ENCODE peak calls at places on chromosome 21, in six cellular contexts. E is mesendoderm, V is IMR-90, X is H9, Y is mesenchymal stem cell, O is H1. R is an unnamed sample.

GRCh38 chr21:35102488-35103407 is 53.6 kb upstream of the RUNX1 start:
- DNase-seq in E (no peak), V (peak), X (no peak), Y (peak), O (no peak), R (no peak)

GRCh38 chr21:30206551-30207251 is 9.2 kb downstream of the CLDN8 start:
- DNase-seq in E (peak), V (no peak), X (no peak), Y (peak), O (no peak), R (no peak)

GRCh38 chr21:38478782-38479181 is 19.5 kb downstream of the ERG start:
- DNase-seq in E (no peak), V (peak), X (no peak), Y (peak), O (no peak), R (no peak)

GRCh38 chr21:41431788-41432548 is 5.9 kb downstream of the MX1 start:
- DNase-seq in E (no peak), V (no peak), X (peak), Y (no peak), O (no peak), R (no peak)

GRCh38 chr21:41465176-41465781 is 39.2 kb downstream of the MX1 start:
- DNase-seq in E (no peak), V (no peak), X (no peak), Y (no peak), O (no peak), R (no peak)

GRCh38 chr21:17699524-17700189 is 87.0 kb upstream of the BTG3 start:
- DNase-seq in E (no peak), V (no peak), X (no peak), Y (no peak), O (no peak), R (no peak)

GRCh38 chr21:27807596-27807995 is 840.7 kb upstream of the ADAMTS5 start:
- DNase-seq in E (no peak), V (peak), X (no peak), Y (peak), O (no peak), R (no peak)

GRCh38 chr21:39175154-39175553 is 8.1 kb downstream of the PSMG1 start:
- DNase-seq in E (no peak), V (peak), X (no peak), Y (peak), O (no peak), R (no peak)

GRCh38 chr21:39681845-39682244 is 63.1 kb upstream of the IGSF5 start:
- DNase-seq in E (no peak), V (peak), X (no peak), Y (peak), O (no peak), R (no peak)

GRCh38 chr21:35153671-35154070 is 104.6 kb upstream of the RUNX1 start:
- DNase-seq in E (no peak), V (no peak), X (no peak), Y (no peak), O (no peak), R (no peak)

GRCh38 chr21:34915364-34915834 is 133.7 kb downstream of the RUNX1 start:
- DNase-seq in E (peak), V (peak), X (no peak), Y (peak), O (no peak), R (no peak)

GRCh38 chr21:17607684-17608083 is 5.0 kb downstream of the BTG3 start:
- DNase-seq in E (no peak), V (no peak), X (no peak), Y (no peak), O (no peak), R (no peak)

GRCh38 chr21:41369915-41370839 is 8.3 kb downstream of the MX2 start:
- DNase-seq in E (peak), V (no peak), X (no peak), Y (peak), O (no peak), R (no peak)

GRCh38 chr21:34061983-34062382 is 11.4 kb upstream of the MRPS6 start:
- DNase-seq in E (peak), V (no peak), X (no peak), Y (no peak), O (no peak), R (no peak)

GRCh38 chr21:28325618-28326017 is 667.1 kb downstream of the LTN1 start:
- DNase-seq in E (peak), V (no peak), X (peak), Y (no peak), O (peak), R (no peak)

GRCh38 chr21:28473530-28474225 is 519.0 kb downstream of the LTN1 start:
- DNase-seq in E (no peak), V (peak), X (no peak), Y (no peak), O (no peak), R (no peak)

GRCh38 chr21:38930838-38931237 is 125.1 kb downstream of the ETS2 start:
- DNase-seq in E (no peak), V (peak), X (no peak), Y (peak), O (no peak), R (no peak)

GRCh38 chr21:36260802-36261201 is 59.2 kb upstream of the MORC3 start:
- DNase-seq in E (no peak), V (no peak), X (no peak), Y (no peak), O (no peak), R (no peak)
- H3K27ac ChIP-seq in E (no peak), V (no peak), X (no peak), Y (no peak), O (no peak), R (no peak)

DNA sequence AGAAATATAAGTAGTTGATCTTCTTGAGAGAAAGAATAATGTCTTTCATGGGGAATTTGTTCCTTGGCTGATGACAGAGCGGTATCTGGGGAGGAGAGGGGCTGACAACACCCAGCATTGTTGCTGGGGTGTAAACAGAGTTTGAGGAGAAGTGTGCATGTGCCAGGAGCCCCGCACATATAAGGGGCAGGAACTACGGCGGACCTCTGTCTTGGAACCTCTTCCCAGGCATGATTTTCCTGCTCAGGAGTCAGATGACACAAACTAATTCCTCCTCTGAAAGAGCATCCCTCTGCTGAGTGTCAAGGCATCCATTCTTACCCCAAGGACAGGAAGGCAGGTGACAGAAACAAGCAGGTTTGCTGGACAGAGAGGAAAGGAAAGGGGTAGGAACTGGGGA is 119.1 kb downstream of the TPTE start:
- DNase-seq in E (no peak), V (no peak), X (no peak), Y (no peak), O (no peak), R (no peak)
- H2BK15ac ChIP-seq in E (no peak), V (no peak), X (no peak), Y (no peak), O (no peak), R (no peak)

GRCh38 chr21:45542242-45542666 is at the start of gene SLC19A1:
- DNase-seq in E (peak), V (peak), X (peak), Y (peak), O (no peak), R (peak)
- H2BK5ac ChIP-seq in E (no peak), V (peak), X (no peak), Y (no peak), O (no peak), R (peak)

GRCh38 chr21:26041441-26042180 is 129.0 kb downstream of the APP start:
- DNase-seq in E (no peak), V (peak), X (no peak), Y (no peak), O (no peak), R (no peak)

GRCh38 chr21:26043891-26044290 is 126.7 kb downstream of the APP start:
- DNase-seq in E (no peak), V (no peak), X (no peak), Y (no peak), O (no peak), R (no peak)

GRCh38 chr21:26047279-26047967 is 123.1 kb downstream of the APP start:
- DNase-seq in E (no peak), V (no peak), X (no peak), Y (no peak), O (no peak), R (no peak)

DNA sequence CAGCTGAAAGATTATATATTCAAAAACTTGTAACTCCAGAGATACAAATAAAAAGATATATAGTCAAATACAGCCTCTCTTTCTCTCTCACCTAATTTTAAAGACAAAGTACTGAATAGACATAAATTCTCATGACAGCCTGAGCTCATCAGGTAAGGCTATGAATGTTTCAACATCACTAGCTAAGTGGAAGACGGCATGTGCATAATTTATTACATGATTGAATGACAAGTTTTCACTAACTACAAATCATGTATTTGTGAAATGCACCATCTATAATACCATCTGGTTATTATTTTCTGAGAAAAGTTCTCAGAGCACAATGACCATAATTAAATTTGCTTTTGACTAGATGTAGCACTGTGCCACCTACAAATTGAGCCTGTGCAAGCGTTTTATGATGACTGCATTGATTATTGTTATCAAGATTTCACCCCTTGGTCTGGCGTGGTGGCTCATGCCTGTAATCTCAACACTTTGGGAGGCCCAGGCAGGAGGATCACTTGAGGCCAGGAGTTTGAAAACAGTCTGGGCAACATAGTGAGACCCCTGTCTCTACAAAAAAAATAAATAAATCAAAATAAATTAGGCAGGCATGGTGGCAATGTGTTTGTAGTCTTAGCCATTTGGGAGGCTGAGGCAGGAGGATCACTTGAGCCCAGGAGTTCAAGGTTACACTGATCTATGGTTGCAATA is 128.2 kb downstream of the APP start:
- DNase-seq in E (no peak), V (no peak), X (no peak), Y (no peak), O (no peak), R (no peak)
- H3K27ac ChIP-seq in E (no peak), V (no peak), X (no peak), Y (no peak), O (no peak), R (no peak)

DNA sequence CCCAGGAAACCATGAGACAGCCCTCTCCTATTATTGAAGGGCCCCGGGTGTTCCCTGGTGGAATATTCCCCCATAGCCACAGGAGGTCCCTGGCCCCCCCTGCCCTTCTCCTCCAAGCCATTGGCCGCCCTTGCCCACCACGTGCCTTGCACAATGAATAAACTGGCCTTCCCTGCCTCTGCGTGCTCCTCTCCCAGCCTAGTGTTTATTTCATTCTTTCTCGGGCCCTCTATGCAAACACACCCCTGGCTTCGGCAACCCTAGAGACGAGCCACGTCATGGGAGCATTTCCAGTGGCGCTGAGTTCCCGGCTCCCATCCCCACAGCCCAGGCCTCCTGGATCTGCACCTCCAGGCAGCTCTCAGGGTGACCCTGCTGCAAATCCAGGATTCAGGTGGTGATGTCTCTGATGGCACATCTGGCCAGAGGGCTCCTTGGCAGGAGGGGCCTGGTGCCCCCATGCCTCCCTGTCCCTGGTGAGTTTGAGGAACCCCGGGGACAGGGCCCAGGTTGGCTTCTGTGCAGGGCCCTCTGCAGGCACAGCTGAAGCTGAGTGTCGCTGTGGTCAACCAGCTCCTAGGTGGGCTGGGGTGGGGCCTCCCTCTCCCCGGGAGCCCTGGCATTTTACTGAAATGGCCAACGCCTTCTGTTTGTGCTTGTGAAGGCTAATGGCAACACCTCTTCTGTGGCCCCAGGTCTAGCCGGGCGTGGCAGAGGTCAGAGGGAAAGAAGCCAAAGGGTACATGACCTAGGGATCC is 6.2 kb downstream of the KRTAP10-12 start:
- DNase-seq in E (no peak), V (peak), X (no peak), Y (no peak), O (no peak), R (no peak)
- H2BK15ac ChIP-seq in E (no peak), V (no peak), X (peak), Y (no peak), O (peak), R (peak)

GRCh38 chr21:31804008-31804394 is 68.8 kb upstream of the HUNK start:
- DNase-seq in E (no peak), V (no peak), X (no peak), Y (no peak), O (no peak), R (no peak)

GRCh38 chr21:31802331-31802730 is 70.4 kb upstream of the SCAF4 start:
- DNase-seq in E (peak), V (no peak), X (no peak), Y (no peak), O (no peak), R (no peak)

GRCh38 chr21:31803039-31804007 is 69.5 kb upstream of the HUNK start:
- DNase-seq in E (no peak), V (no peak), X (no peak), Y (no peak), O (no peak), R (no peak)

GRCh38 chr21:31798842-31799691 is 67.1 kb upstream of the SCAF4 start:
- DNase-seq in E (no peak), V (peak), X (no peak), Y (no peak), O (no peak), R (no peak)

GRCh38 chr21:31801551-31802234 is 69.8 kb upstream of the SCAF4 start:
- DNase-seq in E (no peak), V (no peak), X (no peak), Y (no peak), O (no peak), R (no peak)
- H2BK5ac ChIP-seq in E (no peak), V (no peak), X (no peak), Y (no peak), O (no peak), R (no peak)

DNA sequence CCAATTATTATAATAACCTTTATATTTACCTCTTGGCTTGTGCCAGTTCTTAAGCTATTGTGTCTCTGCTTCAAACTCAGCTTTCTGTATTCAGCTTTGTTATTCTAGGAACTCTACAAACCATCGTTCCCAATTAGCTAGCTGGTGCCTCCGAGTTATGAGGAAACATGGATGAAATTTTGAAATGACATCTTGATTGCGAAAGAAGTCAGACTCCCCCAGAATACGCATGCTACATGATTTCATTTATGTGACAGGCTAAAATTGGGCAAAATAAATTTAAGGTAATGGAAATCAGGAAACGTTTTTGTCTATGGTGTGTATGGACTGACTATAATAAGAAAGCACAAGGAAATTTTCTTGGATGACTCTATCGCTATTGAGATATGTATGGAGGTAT is 256.8 kb upstream of the NCAM2 start:
- DNase-seq in E (no peak), V (no peak), X (no peak), Y (no peak), O (no peak), R (no peak)
- H3K27ac ChIP-seq in E (no peak), V (no peak), X (no peak), Y (no peak), O (no peak), R (no peak)

GRCh38 chr21:15703932-15704331 is 25.9 kb upstream of the USP25 start:
- DNase-seq in E (no peak), V (no peak), X (no peak), Y (peak), O (no peak), R (no peak)

GRCh38 chr21:15701845-15702244 is 27.9 kb upstream of the USP25 start:
- DNase-seq in E (no peak), V (no peak), X (no peak), Y (no peak), O (no peak), R (no peak)

DNA sequence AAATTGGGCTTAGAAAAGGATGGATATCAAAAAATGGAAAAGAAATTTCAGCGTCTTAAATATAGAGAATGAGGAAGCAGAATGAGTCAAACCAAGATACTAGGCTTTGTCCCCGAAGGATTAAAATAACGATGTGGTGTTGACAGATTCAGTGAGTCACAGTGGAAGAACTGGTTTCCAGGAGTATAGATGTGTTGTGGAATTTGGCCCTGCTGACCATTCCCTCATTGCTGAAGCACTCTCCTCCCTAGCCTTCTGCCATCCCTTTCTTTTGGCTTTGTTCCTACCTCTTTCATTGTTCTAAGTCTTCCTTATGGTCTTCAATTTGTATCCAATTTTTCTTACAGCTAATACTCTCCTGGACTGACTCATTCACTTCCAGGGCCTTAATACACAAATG is 23.1 kb upstream of the USP25 start:
- DNase-seq in E (peak), V (peak), X (no peak), Y (peak), O (no peak), R (no peak)
- H2BK15ac ChIP-seq in E (no peak), V (no peak), X (no peak), Y (no peak), O (no peak), R (no peak)

DNA sequence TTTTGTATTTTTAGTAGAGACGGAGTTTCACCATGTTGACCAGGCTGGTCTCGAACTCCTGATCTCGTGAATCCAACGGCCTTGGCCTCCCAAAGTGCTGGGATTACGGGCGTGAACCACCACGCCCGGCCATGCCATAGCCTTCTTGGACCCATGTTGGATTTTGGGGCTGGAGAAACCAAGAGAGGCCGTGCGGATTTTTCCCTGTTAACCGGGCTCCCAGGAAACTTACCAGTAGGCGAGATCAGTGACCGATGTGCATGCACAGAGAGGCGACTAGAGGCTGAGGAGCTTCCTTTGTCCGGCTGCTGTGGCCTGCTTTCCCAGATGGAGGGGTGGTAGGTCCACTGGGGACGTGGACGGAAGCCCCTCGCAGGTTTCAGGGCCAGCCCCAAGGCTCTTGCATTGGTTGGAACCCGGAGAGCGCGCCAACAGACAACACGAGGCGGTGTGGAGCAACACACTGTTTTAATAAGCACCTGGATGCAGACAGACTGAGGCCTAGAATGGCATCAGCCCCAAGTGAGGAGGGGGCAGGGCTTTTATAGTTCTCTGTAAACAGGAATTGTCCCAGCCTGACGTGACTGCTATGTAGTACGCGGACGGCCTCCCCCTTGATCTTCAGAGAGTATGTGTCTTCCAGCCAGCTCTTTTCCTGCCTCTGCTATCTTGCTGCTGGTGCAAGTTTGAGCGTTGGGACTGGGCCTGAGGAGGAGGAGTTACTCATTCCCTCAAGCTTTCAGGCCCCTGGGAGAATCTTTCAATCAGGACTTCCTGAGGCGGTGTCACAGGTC is at the start of gene ERVH48-1:
- DNase-seq in E (peak), V (peak), X (peak), Y (peak), O (no peak), R (no peak)
- H2BK5ac ChIP-seq in E (peak), V (no peak), X (no peak), Y (no peak), O (peak), R (no peak)

GRCh38 chr21:32173106-32173755 is 105.6 kb downstream of the MIS18A start:
- DNase-seq in E (no peak), V (no peak), X (no peak), Y (no peak), O (no peak), R (no peak)

GRCh38 chr21:32172106-32172505 is 106.7 kb downstream of the MIS18A start:
- DNase-seq in E (no peak), V (no peak), X (no peak), Y (no peak), O (no peak), R (no peak)

GRCh38 chr21:32163386-32163785 is 115.5 kb downstream of the MIS18A start:
- DNase-seq in E (peak), V (no peak), X (no peak), Y (no peak), O (no peak), R (no peak)

DNA sequence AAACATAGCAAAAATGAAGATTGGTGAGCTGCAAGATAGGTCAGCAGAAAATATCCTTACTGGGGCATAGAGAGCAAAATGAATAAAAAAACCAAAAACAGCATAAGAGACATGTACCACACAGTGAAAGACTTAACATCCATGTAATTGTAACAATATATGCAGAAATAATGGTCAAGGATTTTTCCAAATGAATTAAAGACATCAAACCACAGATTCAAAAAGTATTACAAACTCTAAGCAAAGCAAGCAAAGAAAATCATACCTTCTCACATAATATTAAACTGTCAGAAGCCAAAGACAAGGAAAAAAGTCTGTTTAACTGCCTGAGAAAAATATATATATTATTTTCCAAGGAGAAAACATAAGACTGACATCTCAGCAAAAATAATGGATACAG is 111.3 kb downstream of the MIS18A start:
- DNase-seq in E (no peak), V (no peak), X (no peak), Y (no peak), O (no peak), R (no peak)
- H3K27ac ChIP-seq in E (no peak), V (no peak), X (no peak), Y (no peak), O (no peak), R (no peak)